ENCODE peak calls at places on chromosomes 4 and X, in seven cellular contexts. W is Caco-2, Y is heart left ventricle, G is pancreas, J is choroid plexus epithelial cell, O is fibroblast of lung, S is uterus. X is an unnamed sample.

GRCh38 chr4:183601381-183601780 is 57.6 kb downstream of the RWDD4 start:
- DNase-seq in W (no peak), Y (no peak), G (no peak), J (no peak), O (no peak), S (no peak), X (no peak)

GRCh38 chr4:5510506-5510905 is 197.9 kb downstream of the EVC2 start:
- DNase-seq in W (no peak), Y (no peak), G (no peak), J (no peak), O (no peak), S (no peak), X (no peak)

GRCh38 chrX:119121341-119121740 is 6.3 kb downstream of the KIAA1210 start:
- DNase-seq in W (no peak), Y (no peak), G (no peak), J (peak; percentile 41), O (peak; percentile 59), S (no peak), X (peak; percentile 7)

GRCh38 chrX:72141372-72142004 is 9.8 kb upstream of the RTL5 start:
- DNase-seq in W (no peak), Y (no peak), G (no peak), J (peak; percentile 13), O (no peak), S (no peak), X (no peak)

GRCh38 chr4:145034727-145035211 is 63.2 kb downstream of the ANAPC10 start:
- DNase-seq in W (no peak), Y (no peak), G (no peak), J (peak; percentile 90), O (peak; percentile 72), S (no peak), X (peak; percentile 88)

GRCh38 chr4:52051213-52051614 is at the start of gene SPATA18:
- DNase-seq in W (no peak), Y (peak; percentile 55), G (peak; percentile 64), J (peak; percentile 12), O (no peak), S (peak; percentile 43), X (no peak)

GRCh38 chrX:129600981-129601424 is 53.8 kb downstream of the APLN start:
- DNase-seq in W (no peak), Y (no peak), G (no peak), J (peak; percentile 41), O (peak; percentile 15), S (no peak), X (peak; percentile 27)

GRCh38 chrX:111302284-111302683 is 32.0 kb upstream of the CAPN6 start:
- DNase-seq in W (no peak), Y (no peak), G (no peak), J (no peak), O (no peak), S (no peak), X (no peak)

GRCh38 chr4:52507774-52508173 is 151.3 kb downstream of the USP46 start:
- DNase-seq in W (no peak), Y (no peak), G (no peak), J (peak; percentile 34), O (no peak), S (peak; percentile 28), X (no peak)

GRCh38 chrX:85031505-85031904 is 27.8 kb downstream of the APOOL start:
- DNase-seq in W (no peak), Y (no peak), G (no peak), J (no peak), O (no peak), S (no peak), X (no peak)

GRCh38 chr4:105122334-105122733 is 24.3 kb upstream of the TET2 start:
- DNase-seq in W (peak; percentile 75), Y (no peak), G (no peak), J (peak; percentile 54), O (peak; percentile 12), S (no peak), X (peak; percentile 58)

GRCh38 chrX:2242326-2242725 is 258.4 kb downstream of the DHRSX start:
- DNase-seq in W (peak; percentile 74), Y (no peak), G (no peak), J (no peak), O (no peak), S (no peak), X (no peak)

GRCh38 chrX:46991664-46992063 is 79.4 kb downstream of the JADE3 start:
- DNase-seq in W (no peak), Y (no peak), G (no peak), J (no peak), O (no peak), S (no peak), X (no peak)

GRCh38 chrX:10111364-10112148 is 45.2 kb upstream of the CLCN4 start:
- DNase-seq in W (no peak), Y (no peak), G (no peak), J (no peak), O (no peak), S (no peak), X (no peak)

GRCh38 chrX:41526925-41527324 is 79.8 kb downstream of the NYX start:
- DNase-seq in W (no peak), Y (no peak), G (no peak), J (peak; percentile 24), O (no peak), S (no peak), X (peak; percentile 31)

GRCh38 chrX:119672252-119672825 is 20.6 kb downstream of the SEPTIN6 start:
- DNase-seq in W (no peak), Y (no peak), G (no peak), J (peak; percentile 61), O (peak; percentile 61), S (no peak), X (no peak)

GRCh38 chr4:577499-578450 is 1.7 kb upstream of the TMEM271 start:
- DNase-seq in W (no peak), Y (no peak), G (no peak), J (peak; percentile 17), O (peak; percentile 32), S (no peak), X (no peak)

GRCh38 chr4:126264839-126265238 is 950.1 kb downstream of the FAT4 start:
- DNase-seq in W (no peak), Y (no peak), G (no peak), J (peak; percentile 73), O (peak; percentile 26), S (no peak), X (no peak)

GRCh38 chrX:54301516-54301915 is 56.3 kb downstream of the WNK3 start:
- DNase-seq in W (no peak), Y (no peak), G (no peak), J (peak; percentile 40), O (no peak), S (no peak), X (no peak)

GRCh38 chrX:123422875-123423274 is 238.8 kb downstream of the GRIA3 start:
- DNase-seq in W (no peak), Y (no peak), G (no peak), J (peak; percentile 67), O (peak; percentile 44), S (no peak), X (peak; percentile 19)

GRCh38 chrX:112341598-112341997 is 259.0 kb upstream of the TRPC5 start:
- DNase-seq in W (no peak), Y (no peak), G (no peak), J (no peak), O (no peak), S (no peak), X (no peak)
- TF ChIP-seq CTCF in W (no peak), Y (no peak), G (no peak), J (no peak), O (no peak), S (no peak), X (no peak)

GRCh38 chrX:63530654-63531053 is 179.5 kb upstream of the SPIN4 start:
- DNase-seq in W (no peak), Y (no peak), G (no peak), J (no peak), O (no peak), S (no peak), X (no peak)

GRCh38 chrX:63529961-63530360 is 178.8 kb upstream of the SPIN4 start:
- DNase-seq in W (no peak), Y (no peak), G (no peak), J (no peak), O (no peak), S (no peak), X (no peak)

GRCh38 chrX:63525491-63525890 is 174.4 kb upstream of the SPIN4 start:
- DNase-seq in W (no peak), Y (no peak), G (no peak), J (no peak), O (no peak), S (no peak), X (no peak)

GRCh38 chrX:63526863-63527262 is 175.7 kb upstream of the SPIN4 start:
- DNase-seq in W (no peak), Y (no peak), G (no peak), J (no peak), O (no peak), S (no peak), X (no peak)
- H3K4me3 ChIP-seq in W (no peak overlapping the region), Y (no peak overlapping the region), G (no peak overlapping the region), J (no peak overlapping the region), O (no peak overlapping the region), S (no peak overlapping the region), X (no peak overlapping the region)

GRCh38 chr4:129113438-129113837 is 17.5 kb downstream of the C4orf33 start:
- DNase-seq in W (no peak), Y (no peak), G (no peak), J (no peak), O (no peak), S (no peak), X (no peak)

GRCh38 chr4:129110931-129111330 is 15.0 kb downstream of the C4orf33 start:
- DNase-seq in W (no peak), Y (no peak), G (no peak), J (no peak), O (no peak), S (no peak), X (no peak)

GRCh38 chr4:129109965-129110824 is 14.2 kb downstream of the C4orf33 start:
- DNase-seq in W (no peak), Y (no peak), G (no peak), J (peak; percentile 21), O (no peak), S (no peak), X (no peak)

GRCh38 chr4:129113919-129114318 is 18.0 kb downstream of the C4orf33 start:
- DNase-seq in W (no peak), Y (no peak), G (no peak), J (no peak), O (no peak), S (no peak), X (no peak)

GRCh38 chr4:129111919-129112318 is 16.0 kb downstream of the C4orf33 start:
- DNase-seq in W (no peak), Y (no peak), G (no peak), J (no peak), O (no peak), S (no peak), X (no peak)
- TF ChIP-seq CTCF in W (no peak), Y (no peak), G (no peak), J (no peak), O (no peak), S (no peak), X (peak; percentile 8)

DNA sequence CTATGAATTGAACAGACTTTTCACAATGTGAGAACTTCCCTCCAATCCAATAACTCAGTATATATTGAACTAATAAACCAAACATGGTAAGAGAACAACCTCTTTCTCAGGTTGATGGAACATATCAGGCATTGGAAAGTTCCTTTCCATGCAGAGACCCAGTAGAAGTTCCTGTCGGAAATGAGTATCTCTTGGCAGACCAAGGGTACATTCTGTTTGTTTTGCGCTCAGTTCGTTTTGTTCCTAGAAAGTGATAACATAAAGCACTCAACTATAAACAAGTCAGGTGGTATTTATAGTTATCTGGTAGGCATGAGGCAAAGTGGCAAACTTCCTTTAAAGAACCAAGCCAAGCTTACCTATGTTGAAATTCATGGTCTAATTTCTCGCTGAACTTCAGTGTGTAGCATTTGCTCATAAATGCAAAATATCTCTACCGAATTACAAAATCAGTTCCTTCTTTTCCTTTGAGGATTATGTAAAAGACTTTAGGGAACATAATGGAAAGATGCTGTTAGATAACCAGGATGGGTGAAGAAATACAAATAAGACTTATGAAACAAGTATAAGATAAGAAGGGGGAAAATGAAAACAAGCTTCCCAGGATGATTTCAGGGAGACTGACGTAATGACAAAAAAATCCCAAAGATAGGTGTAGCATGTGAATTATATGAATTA is 120.3 kb downstream of the ARHGAP24 start:
- DNase-seq in W (no peak), Y (no peak), G (no peak), J (no peak), O (no peak), S (no peak), X (no peak)
- H3K4me3 ChIP-seq in W (no peak overlapping the region), Y (no peak overlapping the region), G (no peak overlapping the region), J (no peak overlapping the region), O (no peak overlapping the region), S (no peak overlapping the region), X (no peak overlapping the region)